ENCODE peak calls at places on chromosome 3, in ten cellular contexts. V is adrenal gland, J is A549, O is testis, P is Peyer's patch, X is K562, A is thyroid gland, Q is HCT116, F is stomach, G is H1. Y is an unnamed sample.
A peak's percentile ranks its signal among the peaks of the same experiment; 100 is the strongest.

GRCh38 chr3:72968280-72968679 is 28.3 kb upstream of the PPP4R2 start:
- DNase-seq in X (no peak), J (no peak), F (peak; percentile 26), A (no peak), Q (no peak), O (no peak), G (no peak), V (no peak), P (no peak), Y (no peak)

GRCh38 chr3:190038050-190038631 is 82.6 kb downstream of the P3H2 start:
- DNase-seq in G (no peak), Q (peak; percentile 39), V (peak; percentile 90), J (peak; percentile 64), F (peak; percentile 61), O (no peak), P (peak; percentile 47), X (no peak), A (peak; percentile 17), Y (peak; percentile 52)

GRCh38 chr3:178155521-178155920 is 380.7 kb upstream of the KCNMB2 start:
- DNase-seq in A (peak; percentile 64), G (no peak), X (no peak), Q (no peak), V (no peak), F (no peak), J (no peak), P (no peak), O (no peak), Y (no peak)

GRCh38 chr3:177197934-177198484 is 727 bp upstream of the TBL1XR1 start:
- DNase-seq in X (no peak), F (no peak), G (no peak), J (no peak), V (no peak), O (no peak), Q (no peak), A (no peak), P (no peak), Y (no peak)

GRCh38 chr3:52193059-52193458 is 4.9 kb upstream of the ALAS1 start:
- DNase-seq in O (no peak), G (no peak), A (peak; percentile 61), V (peak; percentile 98), Q (no peak), J (peak; percentile 43), P (peak; percentile 87), X (no peak), F (no peak), Y (peak; percentile 42)

GRCh38 chr3:72347819-72348319 is 500.4 kb downstream of the SHQ1 start:
- DNase-seq in P (peak; percentile 80), Q (no peak), O (peak; percentile 66), F (peak; percentile 90), G (peak; percentile 78), A (peak; percentile 83), J (no peak), X (no peak), V (peak; percentile 73), Y (peak; percentile 59)

GRCh38 chr3:182323126-182323727 is 470.1 kb upstream of the ATP11B start:
- DNase-seq in G (no peak), O (no peak), A (no peak), X (no peak), J (no peak), V (no peak), Q (no peak), P (no peak), F (no peak), Y (no peak)

GRCh38 chr3:94115482-94115881 is 52.6 kb downstream of the NSUN3 start:
- DNase-seq in J (no peak), V (no peak), O (no peak), F (no peak), Q (peak; percentile 3), X (no peak), G (no peak), P (no peak), A (no peak), Y (no peak)

GRCh38 chr3:119235151-119235550 is 5.5 kb downstream of the B4GALT4 start:
- DNase-seq in G (no peak), Q (no peak), V (no peak), P (no peak), F (no peak), O (no peak), A (no peak), J (no peak), X (no peak), Y (no peak)

GRCh38 chr3:57163751-57164150 is 1.4 kb downstream of the IL17RD start:
- DNase-seq in O (no peak), Q (no peak), F (no peak), J (no peak), P (no peak), G (no peak), V (no peak), A (no peak), X (no peak), Y (no peak)

GRCh38 chr3:71989165-71989564 is 204.2 kb upstream of the PROK2 start:
- DNase-seq in P (no peak), O (no peak), Q (no peak), G (no peak), J (peak; percentile 10), X (no peak), V (no peak), F (no peak), A (no peak), Y (no peak)

GRCh38 chr3:31925271-31925630 is 55.8 kb downstream of the OSBPL10 start:
- DNase-seq in X (no peak), J (no peak), P (no peak), Q (no peak), V (no peak), G (no peak), F (no peak), A (no peak), O (no peak), Y (no peak)

GRCh38 chr3:146072824-146073223 is 88.2 kb downstream of the PLOD2 start:
- DNase-seq in J (no peak), F (no peak), A (no peak), Q (no peak), P (no peak), V (no peak), O (no peak), G (no peak), X (no peak), Y (no peak)

GRCh38 chr3:116929534-116930222 is 220.1 kb downstream of the TUSC7 start:
- DNase-seq in J (no peak), X (no peak), F (no peak), O (no peak), G (no peak), Q (no peak), A (no peak), V (no peak), P (no peak), Y (no peak)

GRCh38 chr3:33577588-33577987 is 137.4 kb upstream of the UBP1 start:
- DNase-seq in F (no peak), J (no peak), P (no peak), A (no peak), V (no peak), Q (no peak), X (no peak), O (no peak), G (no peak), Y (no peak)

GRCh38 chr3:67898916-67899315 is 244.5 kb upstream of the SUCLG2 start:
- DNase-seq in Q (no peak), G (no peak), P (no peak), F (no peak), X (no peak), A (no peak), V (no peak), O (no peak), J (no peak), Y (no peak)

DNA sequence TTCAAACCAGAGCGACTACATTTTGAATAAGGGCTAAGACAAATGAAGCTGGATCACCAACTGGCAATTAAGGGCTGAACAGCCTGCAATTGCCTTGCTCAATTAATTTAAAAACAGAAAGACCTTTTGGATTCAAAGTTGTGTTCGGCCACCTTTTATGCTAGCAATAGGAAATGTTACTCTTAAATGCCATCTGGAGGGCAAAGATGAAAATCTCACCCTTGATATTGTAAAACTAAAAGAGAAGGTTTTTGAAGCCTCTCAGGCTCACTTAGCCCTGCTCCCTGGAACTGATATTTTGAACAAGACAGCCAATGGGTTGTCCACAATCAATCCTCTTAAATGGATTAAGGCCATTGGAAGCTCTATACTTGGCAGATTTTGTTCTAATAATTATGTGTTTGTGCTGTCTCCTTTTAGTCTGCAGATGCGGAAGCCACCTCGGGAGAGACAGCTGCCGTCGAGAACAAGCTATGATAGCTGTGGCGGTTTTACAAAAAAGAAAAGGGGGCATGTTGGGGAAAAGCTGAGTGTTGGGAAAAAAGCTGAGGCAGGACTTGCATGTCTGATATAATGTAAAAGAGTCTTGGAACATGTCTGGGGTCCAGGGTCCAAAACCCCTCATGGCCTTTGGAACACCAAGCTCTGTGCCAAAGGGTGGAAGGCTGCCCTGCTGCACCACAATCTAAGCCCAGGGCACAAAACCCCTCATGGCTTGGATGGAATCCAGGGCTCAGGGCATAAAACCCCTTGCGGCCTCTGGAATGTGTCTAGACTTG is 44.4 kb downstream of the ACAD9 start:
- DNase-seq in V (no peak), F (no peak), A (no peak), G (no peak), O (no peak), Q (no peak), P (peak; percentile 19), X (no peak), J (no peak), Y (no peak)
- H3K9me3 ChIP-seq in V (no peaks in the 10 kb centered on the region), F (no peaks in the 10 kb centered on the region), A (no peaks in the 10 kb centered on the region), G (peaks cover 63% of the 10 kb centered on the region), O (no peaks in the 10 kb centered on the region), Q (peaks cover 8% of the 10 kb centered on the region), P (peaks cover 8% of the 10 kb centered on the region), X (peaks cover 2% of the 10 kb centered on the region), J (peaks cover 16% of the 10 kb centered on the region), Y (no peaks in the 10 kb centered on the region)

GRCh38 chr3:195119461-195120198 is 151.3 kb downstream of the XXYLT1 start:
- DNase-seq in X (no peak), V (peak; percentile 33), O (peak; percentile 36), F (no peak), P (no peak), G (no peak), Q (no peak), A (no peak), J (no peak), Y (no peak)
- TF ChIP-seq POLR2A in X (no peak), V (no peak), O (no peak), F (no peak), P (no peak), G (no peak), Q (no peak), A (no peak), J (no peak), Y (no peak)

GRCh38 chr3:162287600-162287999 is 791.0 kb downstream of the OTOL1 start:
- DNase-seq in F (no peak), O (no peak), X (no peak), G (no peak), P (no peak), A (no peak), Q (no peak), J (no peak), V (no peak), Y (no peak)
- H3K9me3 ChIP-seq in F (no peaks in the 10 kb centered on the region), O (no peaks in the 10 kb centered on the region), X (no peaks in the 10 kb centered on the region), G (no peaks in the 10 kb centered on the region), P (no peaks in the 10 kb centered on the region), A (no peaks in the 10 kb centered on the region), Q (no peaks in the 10 kb centered on the region), J (no peaks in the 10 kb centered on the region), V (no peaks in the 10 kb centered on the region), Y (no peaks in the 10 kb centered on the region)

DNA sequence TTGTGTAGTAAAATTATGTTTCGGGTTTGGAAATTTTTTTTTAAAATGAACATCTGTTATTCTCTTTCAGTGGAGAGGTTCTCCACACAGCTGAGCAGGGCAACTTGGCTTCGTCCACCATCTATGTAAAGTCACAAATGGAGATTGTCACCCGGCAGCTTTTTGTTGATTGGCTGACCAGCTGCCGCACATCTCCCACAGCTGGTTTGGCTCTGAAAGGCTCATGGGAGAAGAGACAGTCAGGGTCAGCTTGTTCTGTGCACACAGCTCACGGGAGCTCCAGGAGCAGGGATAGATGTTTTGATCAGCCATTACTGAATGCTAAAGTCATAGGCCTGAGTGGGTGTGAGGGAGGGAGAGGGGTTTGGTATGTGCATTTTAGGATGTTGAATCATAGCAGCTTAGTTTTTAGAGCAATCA is 12.9 kb upstream of the CCDC80 start:
- DNase-seq in J (peak; percentile 77), O (no peak), F (no peak), P (no peak), X (no peak), G (no peak), Q (no peak), A (no peak), V (no peak), Y (peak; percentile 44)
- TF ChIP-seq POLR2A in J (no peak), O (no peak), F (no peak), P (no peak), X (no peak), G (no peak), Q (no peak), A (no peak), V (no peak), Y (no peak)